ENCODE peak calls at places on chromosomes 11 and 22, in seven cellular contexts. One of them, this sample, is unnamed.

GRCh38 chr11:46121328-46121723 is at the start of gene PHF21A:
- DNase-seq in cardiac muscle cell: peak
- DNase-seq in A549: peak
- DNase-seq in left lung: peak
- DNase-seq in spleen: peak
- DNase-seq in astrocyte of the spinal cord: peak
- DNase-seq in nephron progenitor cell: peak
- DNase-seq in this sample: peak

GRCh38 chr22:45977551-45978274 is 751 bp upstream of the WNT7B start:
- DNase-seq in cardiac muscle cell: peak
- DNase-seq in astrocyte of the spinal cord: no peak
- DNase-seq in A549: no peak
- DNase-seq in left lung: no peak
- DNase-seq in nephron progenitor cell: no peak
- DNase-seq in spleen: no peak
- DNase-seq in this sample: no peak

GRCh38 chr11:112793416-112793815 is 167.8 kb upstream of the NCAM1 start:
- DNase-seq in left lung: no peak
- DNase-seq in spleen: no peak
- DNase-seq in A549: no peak
- DNase-seq in astrocyte of the spinal cord: no peak
- DNase-seq in nephron progenitor cell: no peak
- DNase-seq in cardiac muscle cell: no peak
- DNase-seq in this sample: no peak

GRCh38 chr11:2768471-2769408 is 68.9 kb upstream of the KCNQ1OT1 start:
- DNase-seq in A549: peak
- DNase-seq in astrocyte of the spinal cord: peak
- DNase-seq in left lung: peak
- DNase-seq in spleen: peak
- DNase-seq in cardiac muscle cell: no peak
- DNase-seq in nephron progenitor cell: no peak
- DNase-seq in this sample: no peak

GRCh38 chr22:17907731-17908051 is 116.7 kb downstream of the MICAL3 start:
- DNase-seq in astrocyte of the spinal cord: no peak
- DNase-seq in cardiac muscle cell: no peak
- DNase-seq in left lung: no peak
- DNase-seq in nephron progenitor cell: no peak
- DNase-seq in A549: no peak
- DNase-seq in spleen: no peak
- DNase-seq in this sample: no peak

GRCh38 chr11:42840176-42840829 is 471.5 kb upstream of the API5 start:
- DNase-seq in astrocyte of the spinal cord: no peak
- DNase-seq in A549: no peak
- DNase-seq in spleen: no peak
- DNase-seq in nephron progenitor cell: no peak
- DNase-seq in left lung: no peak
- DNase-seq in cardiac muscle cell: no peak
- DNase-seq in this sample: no peak

GRCh38 chr11:80194625-80195024 is 753.8 kb upstream of the TENM4 start:
- DNase-seq in left lung: no peak
- DNase-seq in nephron progenitor cell: no peak
- DNase-seq in astrocyte of the spinal cord: no peak
- DNase-seq in A549: no peak
- DNase-seq in spleen: no peak
- DNase-seq in cardiac muscle cell: no peak
- DNase-seq in this sample: no peak

GRCh38 chr11:63939351-63939920 is 634 bp downstream of the NAA40 start:
- DNase-seq in astrocyte of the spinal cord: no peak
- DNase-seq in A549: no peak
- DNase-seq in spleen: no peak
- DNase-seq in nephron progenitor cell: no peak
- DNase-seq in cardiac muscle cell: peak
- DNase-seq in left lung: no peak
- DNase-seq in this sample: no peak

GRCh38 chr11:33775832-33776231 is 1.5 kb upstream of the FBXO3 start:
- DNase-seq in A549: no peak
- DNase-seq in nephron progenitor cell: no peak
- DNase-seq in astrocyte of the spinal cord: no peak
- DNase-seq in cardiac muscle cell: no peak
- DNase-seq in left lung: no peak
- DNase-seq in spleen: no peak
- DNase-seq in this sample: no peak

GRCh38 chr11:34234086-34234740 is 123.6 kb downstream of the ABTB2 start:
- DNase-seq in A549: no peak
- DNase-seq in spleen: no peak
- DNase-seq in cardiac muscle cell: no peak
- DNase-seq in left lung: peak
- DNase-seq in nephron progenitor cell: peak
- DNase-seq in astrocyte of the spinal cord: peak
- DNase-seq in this sample: no peak

GRCh38 chr11:105189586-105189985 is 50.0 kb upstream of the CARD18 start:
- DNase-seq in nephron progenitor cell: no peak
- DNase-seq in cardiac muscle cell: no peak
- DNase-seq in A549: no peak
- DNase-seq in astrocyte of the spinal cord: no peak
- DNase-seq in spleen: no peak
- DNase-seq in left lung: no peak
- DNase-seq in this sample: no peak

GRCh38 chr11:113729456-113729855 is 23.3 kb upstream of the TMPRSS5 start:
- DNase-seq in left lung: no peak
- DNase-seq in A549: no peak
- DNase-seq in astrocyte of the spinal cord: no peak
- DNase-seq in spleen: no peak
- DNase-seq in cardiac muscle cell: no peak
- DNase-seq in nephron progenitor cell: no peak
- DNase-seq in this sample: no peak

GRCh38 chr11:110832080-110832479 is 119.8 kb upstream of the ARHGAP20 start:
- DNase-seq in astrocyte of the spinal cord: no peak
- DNase-seq in left lung: no peak
- DNase-seq in A549: no peak
- DNase-seq in cardiac muscle cell: no peak
- DNase-seq in nephron progenitor cell: no peak
- DNase-seq in spleen: no peak
- DNase-seq in this sample: no peak

GRCh38 chr11:84407091-84407490 is 1120.9 kb upstream of the CCDC90B start:
- DNase-seq in A549: no peak
- DNase-seq in left lung: no peak
- DNase-seq in cardiac muscle cell: no peak
- DNase-seq in astrocyte of the spinal cord: no peak
- DNase-seq in nephron progenitor cell: no peak
- DNase-seq in spleen: peak
- DNase-seq in this sample: no peak

GRCh38 chr11:128868851-128869671 is 2.0 kb upstream of the KCNJ1 start:
- DNase-seq in A549: no peak
- DNase-seq in spleen: no peak
- DNase-seq in nephron progenitor cell: no peak
- DNase-seq in astrocyte of the spinal cord: no peak
- DNase-seq in cardiac muscle cell: no peak
- DNase-seq in left lung: no peak
- DNase-seq in this sample: no peak

GRCh38 chr11:68149417-68149816 is 28.2 kb upstream of the CHKA start:
- DNase-seq in cardiac muscle cell: no peak
- DNase-seq in spleen: no peak
- DNase-seq in nephron progenitor cell: no peak
- DNase-seq in astrocyte of the spinal cord: no peak
- DNase-seq in left lung: no peak
- DNase-seq in A549: no peak
- DNase-seq in this sample: no peak

GRCh38 chr11:9862981-9863380 is 199.1 kb downstream of the SWAP70 start:
- DNase-seq in left lung: no peak
- DNase-seq in A549: no peak
- DNase-seq in nephron progenitor cell: no peak
- DNase-seq in astrocyte of the spinal cord: peak
- DNase-seq in cardiac muscle cell: no peak
- DNase-seq in spleen: no peak
- DNase-seq in this sample: no peak

GRCh38 chr22:42408276-42408675 is 23.9 kb downstream of the NFAM1 start:
- DNase-seq in left lung: no peak
- DNase-seq in A549: no peak
- DNase-seq in astrocyte of the spinal cord: no peak
- DNase-seq in nephron progenitor cell: no peak
- DNase-seq in spleen: no peak
- DNase-seq in cardiac muscle cell: no peak
- DNase-seq in this sample: no peak

DNA sequence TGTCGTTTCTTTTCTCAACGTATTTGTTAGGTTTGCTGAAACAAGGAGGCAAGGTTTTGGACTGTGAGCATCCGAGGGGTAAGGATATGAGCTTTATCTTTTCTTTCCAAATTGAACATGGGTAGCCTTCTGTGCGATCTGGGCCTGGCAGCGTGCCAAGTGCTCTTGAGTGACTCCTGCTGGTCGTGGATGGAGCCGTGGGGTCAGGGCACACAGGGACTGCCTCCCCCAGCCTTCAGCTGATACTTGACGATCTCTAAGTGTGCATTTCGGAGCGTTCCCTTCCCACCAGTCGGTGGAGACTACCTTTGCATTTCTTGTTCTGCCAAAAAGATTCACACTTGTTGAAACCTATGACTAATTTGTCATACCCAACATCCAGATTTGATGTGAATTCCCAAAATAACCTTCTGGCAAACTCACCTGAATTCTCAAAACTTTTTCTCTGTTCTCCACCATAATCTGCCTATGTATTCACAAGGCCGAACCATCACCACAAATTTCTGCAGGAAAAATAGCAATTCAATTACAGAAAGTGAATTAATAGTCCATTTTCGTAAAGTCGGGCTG is 40.2 kb upstream of the CLMP start:
- DNase-seq in spleen: peak
- DNase-seq in left lung: no peak
- DNase-seq in nephron progenitor cell: peak
- DNase-seq in cardiac muscle cell: peak
- DNase-seq in astrocyte of the spinal cord: no peak
- DNase-seq in A549: peak
- DNase-seq in this sample: no peak
- TF ChIP-seq CTCF in spleen: peak
- TF ChIP-seq CTCF in left lung: peak
- TF ChIP-seq CTCF in nephron progenitor cell: peak
- TF ChIP-seq CTCF in cardiac muscle cell: peak
- TF ChIP-seq CTCF in astrocyte of the spinal cord: peak
- TF ChIP-seq CTCF in A549: no peak
- TF ChIP-seq CTCF in this sample: peak

DNA sequence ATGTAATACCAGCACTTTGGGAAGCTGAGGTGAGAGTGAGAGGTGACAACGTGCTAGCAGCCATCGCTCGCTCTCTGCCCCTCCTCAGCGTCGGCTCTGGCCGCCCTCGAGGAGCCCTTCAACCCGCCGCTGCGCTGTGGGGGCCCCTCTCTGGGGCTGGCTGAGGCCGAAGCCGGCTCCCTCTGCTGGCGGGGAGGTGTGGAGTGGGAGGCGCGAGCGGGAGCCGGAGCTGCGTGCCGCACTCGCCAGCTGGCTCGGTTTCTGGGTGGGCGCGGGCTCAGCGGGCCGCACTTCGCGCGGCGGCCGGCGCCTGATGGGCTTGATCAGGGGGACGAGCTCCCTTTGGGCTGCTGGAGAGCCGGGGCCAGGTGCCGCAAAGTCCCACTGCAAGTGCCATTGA is 98.9 kb upstream of the UBASH3B start:
- DNase-seq in cardiac muscle cell: peak
- DNase-seq in spleen: peak
- DNase-seq in astrocyte of the spinal cord: no peak
- DNase-seq in left lung: peak
- DNase-seq in A549: no peak
- DNase-seq in nephron progenitor cell: peak
- DNase-seq in this sample: peak
- TF ChIP-seq CTCF in cardiac muscle cell: peak
- TF ChIP-seq CTCF in spleen: no peak
- TF ChIP-seq CTCF in astrocyte of the spinal cord: peak
- TF ChIP-seq CTCF in left lung: no peak
- TF ChIP-seq CTCF in A549: no peak
- TF ChIP-seq CTCF in nephron progenitor cell: peak
- TF ChIP-seq CTCF in this sample: peak

GRCh38 chr11:134278356-134278755 is 2.2 kb downstream of the GLB1L3 start:
- DNase-seq in spleen: no peak
- DNase-seq in astrocyte of the spinal cord: no peak
- DNase-seq in cardiac muscle cell: no peak
- DNase-seq in left lung: no peak
- DNase-seq in nephron progenitor cell: no peak
- DNase-seq in A549: no peak
- DNase-seq in this sample: no peak

GRCh38 chr11:134277176-134278001 is 1.2 kb downstream of the GLB1L3 start:
- DNase-seq in left lung: no peak
- DNase-seq in cardiac muscle cell: no peak
- DNase-seq in astrocyte of the spinal cord: no peak
- DNase-seq in spleen: no peak
- DNase-seq in nephron progenitor cell: no peak
- DNase-seq in A549: no peak
- DNase-seq in this sample: no peak

GRCh38 chr11:134275534-134276395 is at the start of gene GLB1L3:
- DNase-seq in astrocyte of the spinal cord: no peak
- DNase-seq in spleen: peak
- DNase-seq in A549: peak
- DNase-seq in nephron progenitor cell: peak
- DNase-seq in left lung: no peak
- DNase-seq in cardiac muscle cell: peak
- DNase-seq in this sample: peak

GRCh38 chr11:134275188-134275533 is 1.0 kb upstream of the GLB1L3 start:
- DNase-seq in A549: no peak
- DNase-seq in cardiac muscle cell: no peak
- DNase-seq in spleen: no peak
- DNase-seq in astrocyte of the spinal cord: no peak
- DNase-seq in nephron progenitor cell: no peak
- DNase-seq in left lung: no peak
- DNase-seq in this sample: no peak

GRCh38 chr11:134276396-134277175 is 407 bp downstream of the GLB1L3 start:
- DNase-seq in cardiac muscle cell: no peak
- DNase-seq in left lung: no peak
- DNase-seq in A549: no peak
- DNase-seq in spleen: no peak
- DNase-seq in nephron progenitor cell: peak
- DNase-seq in astrocyte of the spinal cord: no peak
- DNase-seq in this sample: no peak
- TF ChIP-seq CTCF in cardiac muscle cell: no peak
- TF ChIP-seq CTCF in left lung: no peak
- TF ChIP-seq CTCF in A549: no peak
- TF ChIP-seq CTCF in spleen: peak
- TF ChIP-seq CTCF in nephron progenitor cell: no peak
- TF ChIP-seq CTCF in astrocyte of the spinal cord: no peak
- TF ChIP-seq CTCF in this sample: no peak

DNA sequence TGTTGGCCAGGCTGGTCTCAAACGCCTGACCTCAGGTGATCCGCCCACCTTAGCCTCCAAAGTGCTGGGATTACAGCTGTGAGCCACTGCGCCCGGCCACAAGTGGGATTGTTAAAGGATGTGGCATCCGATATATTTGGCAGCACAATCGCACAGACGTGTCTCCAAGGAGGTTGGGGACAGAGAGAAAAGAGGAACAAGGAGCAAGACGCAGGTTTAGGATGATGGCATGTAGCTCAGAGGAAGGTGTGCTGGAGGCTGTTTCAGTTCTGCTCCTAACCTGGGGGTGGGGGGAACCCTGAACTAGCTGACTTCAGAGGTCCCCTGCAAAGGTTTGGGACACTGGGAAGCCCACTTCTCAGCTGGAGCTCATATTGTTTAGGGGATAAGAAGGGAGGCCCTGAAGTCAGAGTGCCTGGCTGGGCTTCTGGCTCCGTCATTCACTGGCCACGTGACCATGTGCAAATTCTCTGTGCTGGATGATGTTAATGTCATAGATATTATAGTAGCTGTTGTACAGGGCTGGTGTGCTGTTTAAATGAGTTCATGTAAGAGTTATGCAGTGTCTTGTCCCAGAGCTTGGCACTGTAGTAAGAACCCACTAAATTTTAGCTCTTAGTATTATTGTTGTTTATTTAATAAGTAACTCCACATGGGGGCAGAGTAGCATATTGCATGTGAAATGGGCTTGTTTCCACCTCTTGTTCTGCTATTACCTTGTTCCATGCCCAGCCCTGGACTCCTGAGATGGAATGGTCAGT is 129.7 kb downstream of the ST3GAL4 start:
- DNase-seq in spleen: peak
- DNase-seq in astrocyte of the spinal cord: peak
- DNase-seq in cardiac muscle cell: no peak
- DNase-seq in A549: no peak
- DNase-seq in nephron progenitor cell: no peak
- DNase-seq in left lung: no peak
- DNase-seq in this sample: no peak
- TF ChIP-seq CTCF in spleen: no peak
- TF ChIP-seq CTCF in astrocyte of the spinal cord: no peak
- TF ChIP-seq CTCF in cardiac muscle cell: peak
- TF ChIP-seq CTCF in A549: peak
- TF ChIP-seq CTCF in nephron progenitor cell: no peak
- TF ChIP-seq CTCF in left lung: no peak
- TF ChIP-seq CTCF in this sample: no peak

This sample was measured in progenitor cell of endocrine pancreas.